ENCODE peak calls at places on chromosome 4, in four cellular contexts. K is K562, D is HepG2, A is GM12878. V is an unnamed sample.

GRCh38 chr4:130043796-130044195 is 947.8 kb downstream of the C4orf33 start:
- DNase-seq in K (no peak), D (no peak), A (no peak), V (no peak)

GRCh38 chr4:169971456-169972015 is 54.7 kb downstream of the MFAP3L start:
- DNase-seq in D (no peak), A (no peak), K (no peak), V (no peak)

GRCh38 chr4:112859456-112860184 is 189.8 kb upstream of the ANK2 start:
- DNase-seq in K (no peak), A (no peak), D (no peak), V (no peak)

GRCh38 chr4:150302553-150302952 is 224.3 kb downstream of the DCLK2 start:
- DNase-seq in K (peak; percentile 51), A (no peak), D (peak; percentile 74), V (no peak)

GRCh38 chr4:183424109-183424751 is 20.2 kb upstream of the CDKN2AIP start:
- DNase-seq in D (no peak), A (no peak), K (no peak), V (no peak)

GRCh38 chr4:156746111-156746510 is 225.5 kb downstream of the PDGFC start:
- DNase-seq in K (no peak), D (no peak), A (no peak), V (no peak)

GRCh38 chr4:4668355-4669210 is 126.7 kb upstream of the STX18 start:
- DNase-seq in A (no peak), K (no peak), D (no peak), V (no peak)

GRCh38 chr4:42331914-42332368 is 65.3 kb upstream of the SHISA3 start:
- DNase-seq in A (no peak), D (no peak), K (no peak), V (no peak)

GRCh38 chr4:2217726-2218125 is 24.2 kb downstream of the HAUS3 start:
- DNase-seq in K (no peak), D (no peak), A (no peak), V (no peak)

GRCh38 chr4:56158483-56158882 is 209.7 kb downstream of the CEP135 start:
- DNase-seq in A (no peak), K (no peak), D (no peak), V (no peak)

GRCh38 chr4:26178874-26179273 is 141.9 kb upstream of the RBPJ start:
- DNase-seq in D (no peak), K (no peak), A (no peak), V (no peak)

GRCh38 chr4:47519239-47519883 is 34.3 kb downstream of the ATP10D start:
- DNase-seq in K (no peak), A (peak; percentile 81), D (no peak), V (no peak)

GRCh38 chr4:170979736-170980135 is 833.5 kb upstream of the GALNTL6 start:
- DNase-seq in K (no peak), D (no peak), A (no peak), V (no peak)

GRCh38 chr4:167873536-167873935 is 218.8 kb upstream of the ANXA10 start:
- DNase-seq in A (no peak), D (no peak), K (no peak), V (no peak)

GRCh38 chr4:1746919-1747602 is 25.7 kb downstream of the TACC3 start:
- DNase-seq in K (no peak), D (peak; percentile 86), A (no peak), V (no peak)

GRCh38 chr4:183702492-183702891 is 43.4 kb downstream of the TRAPPC11 start:
- DNase-seq in K (no peak), D (no peak), A (no peak), V (no peak)

GRCh38 chr4:134936014-134936413 is 734.4 kb upstream of the PABPC4L start:
- DNase-seq in A (no peak), D (no peak), K (no peak), V (no peak)

GRCh38 chr4:56981795-56982201 is 3.1 kb downstream of the POLR2B start:
- DNase-seq in K (no peak), A (no peak), D (no peak), V (no peak)

DNA sequence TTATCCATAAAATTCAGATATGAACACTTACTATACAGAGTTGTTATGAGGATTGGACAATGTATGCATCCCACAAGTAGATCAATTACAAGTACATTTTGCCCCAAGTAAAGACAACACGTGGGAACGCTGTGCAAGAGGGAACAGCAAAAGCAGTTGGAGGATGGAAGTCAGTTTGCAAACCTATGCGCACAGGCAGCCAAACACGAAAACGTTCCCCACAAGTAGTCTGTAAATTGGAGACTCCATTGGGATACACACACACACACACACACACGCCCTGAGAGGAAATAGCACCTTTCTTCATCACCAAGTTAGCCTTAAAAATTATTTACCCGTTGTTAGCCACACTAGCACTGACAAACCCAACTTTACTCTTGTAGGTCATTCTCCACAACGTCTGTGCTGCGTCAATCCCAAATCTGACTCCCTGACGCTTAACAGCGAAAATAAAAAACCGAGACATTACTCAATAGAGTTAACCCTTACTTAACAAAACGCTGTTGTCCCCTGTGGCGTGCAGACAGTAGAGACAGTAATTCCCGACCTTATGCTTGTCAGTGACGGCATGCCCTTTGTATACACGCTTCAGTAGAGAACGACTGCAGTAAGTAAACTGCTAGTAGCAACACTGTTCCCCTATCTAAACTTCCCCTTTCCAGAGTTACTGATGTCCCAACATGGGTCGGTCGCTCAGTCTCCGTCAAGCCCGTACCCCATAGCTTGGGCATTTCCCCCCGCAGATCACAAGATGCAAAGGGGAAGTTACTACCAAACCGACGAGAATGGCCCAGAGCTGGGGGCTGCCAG is 728 bp downstream of the MANBA start:
- DNase-seq in A (peak; percentile 40), D (peak; percentile 32), K (no peak), V (no peak)
- TF ChIP-seq USF2 in A (no peak), D (no peak), K (no peak), V (no peak)

GRCh38 chr4:154076921-154077320 is 288.0 kb upstream of the SFRP2 start:
- DNase-seq in A (no peak), K (no peak), D (no peak), V (no peak)

GRCh38 chr4:154073107-154073817 is 284.4 kb upstream of the SFRP2 start:
- DNase-seq in A (no peak), D (no peak), K (no peak), V (no peak)

GRCh38 chr4:154082760-154083530 is 294.1 kb upstream of the SFRP2 start:
- DNase-seq in A (no peak), K (peak; percentile 15), D (no peak), V (peak; percentile 23)

GRCh38 chr4:154081391-154081790 is 292.5 kb upstream of the SFRP2 start:
- DNase-seq in D (no peak), K (no peak), A (no peak), V (no peak)

DNA sequence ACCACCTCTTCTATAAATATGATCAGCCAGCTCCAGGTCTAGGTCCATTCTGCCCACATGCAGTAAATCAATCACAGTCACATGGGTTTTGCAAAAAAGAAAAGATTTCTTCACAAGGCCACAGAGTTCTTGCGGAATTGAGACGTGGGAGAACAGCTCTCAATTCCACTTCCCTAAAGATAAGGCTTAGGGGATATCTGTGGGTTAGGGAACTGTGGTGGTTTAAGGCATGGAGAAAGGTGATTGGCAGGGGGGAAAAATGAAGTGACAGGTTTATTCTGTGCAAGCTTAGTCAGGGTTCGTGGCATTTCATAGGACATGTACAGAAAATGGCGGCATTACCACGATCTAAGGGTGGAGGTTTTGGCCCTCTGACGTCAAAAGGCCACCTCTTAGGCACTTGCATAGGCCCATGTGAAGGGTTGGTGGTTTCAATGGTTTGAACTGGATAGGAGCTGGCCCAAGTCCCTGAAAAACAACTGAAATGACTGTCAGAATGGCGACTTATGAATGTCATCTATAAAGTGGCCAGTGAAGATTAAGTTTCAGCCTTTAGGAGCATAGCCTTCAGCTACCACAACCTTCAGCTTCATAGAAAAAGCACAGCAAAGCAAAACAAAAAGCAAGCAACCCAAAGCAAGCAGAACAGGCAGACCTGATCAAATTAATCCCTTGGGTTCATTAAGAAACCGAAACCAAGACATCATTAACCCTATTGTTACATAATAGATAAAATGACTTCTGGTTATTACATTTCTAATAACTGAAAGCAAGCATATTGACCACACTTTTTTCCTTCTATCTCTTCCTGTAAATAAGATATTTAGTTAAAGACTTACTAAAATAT is 289.8 kb upstream of the SFRP2 start:
- DNase-seq in A (no peak), K (no peak), D (no peak), V (no peak)
- TF ChIP-seq CBX5 in A (no peak), K (no peak), D (no peak), V (no peak)

GRCh38 chr4:99275050-99275449 is 15.7 kb downstream of the ADH1A start:
- DNase-seq in K (no peak), D (no peak), A (no peak), V (no peak)
- TF ChIP-seq USF2 in K (no peak), D (no peak), A (no peak), V (no peak)

DNA sequence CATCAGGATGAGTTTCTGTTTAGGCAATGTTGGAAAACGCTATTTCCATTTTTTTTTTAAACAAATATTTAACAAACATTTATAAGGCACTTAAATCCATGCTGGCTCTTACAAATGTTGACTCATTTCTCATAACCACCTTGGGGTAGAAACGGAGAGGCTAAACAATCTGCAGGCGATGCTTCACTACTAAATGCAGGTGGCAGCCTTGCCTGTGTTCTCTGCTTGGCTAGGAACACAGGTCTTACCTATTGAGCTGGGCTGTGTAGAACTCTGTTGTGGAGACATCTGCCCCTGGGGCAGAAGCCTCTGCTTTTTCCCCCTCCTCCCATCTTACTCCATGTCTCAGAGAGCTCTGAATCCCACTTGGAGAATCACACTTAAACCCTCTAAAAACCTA is 1.4 kb upstream of the CXCL1 start:
- DNase-seq in A (no peak), K (no peak), D (no peak), V (no peak)
- TF ChIP-seq CBX5 in A (no peak), K (no peak), D (no peak), V (no peak)

GRCh38 chr4:6996481-6996880 is 46.7 kb upstream of the TADA2B start:
- DNase-seq in D (no peak), K (no peak), A (no peak), V (no peak)

GRCh38 chr4:7002336-7002735 is 40.8 kb upstream of the TADA2B start:
- DNase-seq in A (no peak), D (no peak), K (no peak), V (no peak)

GRCh38 chr4:7000421-7001176 is 42.6 kb upstream of the TADA2B start:
- DNase-seq in K (no peak), D (no peak), A (no peak), V (no peak)

GRCh38 chr4:7001271-7001670 is 41.9 kb upstream of the TADA2B start:
- DNase-seq in D (no peak), A (no peak), K (no peak), V (no peak)

DNA sequence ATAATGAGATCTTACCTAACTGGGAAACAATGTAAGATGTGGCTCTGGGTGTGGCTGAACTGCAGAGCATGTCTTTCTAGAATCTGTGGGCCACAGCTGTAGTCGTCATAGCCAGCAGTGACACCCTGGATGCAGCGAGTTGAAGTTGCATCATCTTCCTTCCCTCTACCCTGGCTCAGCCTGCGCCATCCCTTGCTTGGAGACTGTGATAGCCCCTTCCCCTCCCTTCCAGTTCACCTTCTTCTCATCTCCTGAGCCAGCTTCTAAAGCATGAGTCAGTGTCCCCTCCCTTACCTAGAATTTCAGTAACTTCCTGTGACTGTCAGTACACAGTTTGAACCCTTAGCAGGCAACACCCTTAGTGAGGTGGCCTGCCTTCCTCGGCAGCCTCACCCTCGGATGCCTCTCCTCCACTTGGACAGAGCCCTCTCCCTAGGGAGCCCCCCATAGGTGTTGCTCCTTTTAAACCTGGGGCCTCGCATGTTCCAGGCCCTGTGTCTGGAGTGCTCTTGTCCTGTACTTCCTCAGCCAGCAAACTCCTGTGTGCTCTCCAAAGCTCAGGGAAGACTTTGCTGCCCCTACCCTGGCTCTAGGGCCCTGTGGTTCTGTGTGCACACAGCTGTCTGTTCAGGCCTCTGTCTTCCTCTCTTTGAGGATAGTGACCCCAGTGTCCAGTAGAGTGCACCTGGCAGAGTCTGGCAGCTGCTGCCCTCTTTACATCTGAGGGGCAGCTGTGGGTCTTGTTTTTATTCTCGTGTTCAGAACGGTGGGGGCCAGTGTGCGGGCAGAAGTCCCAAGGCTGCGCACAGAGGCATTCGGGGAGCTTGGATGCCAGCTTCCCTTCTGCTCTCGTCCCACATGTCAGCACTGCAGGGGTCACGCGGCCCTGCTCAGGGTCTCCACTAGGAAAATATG is 43.7 kb upstream of the TADA2B start:
- DNase-seq in D (no peak), K (no peak), A (no peak), V (no peak)
- TF ChIP-seq USF2 in D (no peak), K (no peak), A (no peak), V (no peak)

V was measured in H1.